ENCODE peak calls at places on chromosomes 16 and 17, in eight cellular contexts. R, B, I, P, D, T, G and Q are unnamed samples.

GRCh38 chr17:1638624-1639300 is 6.8 kb downstream of the SCARF1 start:
- DNase-seq in R (no peak), B (no peak), I (no peak), P (no peak), D (no peak), T (no peak), G (no peak), Q (no peak)

GRCh38 chr16:48611329-48612137 is 1.6 kb upstream of the N4BP1 start:
- DNase-seq in R (no peak), B (peak; percentile 79), I (peak; percentile 67), P (peak; percentile 72), D (peak; percentile 62), T (peak; percentile 24), G (peak; percentile 52), Q (no peak)

GRCh38 chr16:13012591-13012990 is 111.2 kb downstream of the SHISA9 start:
- DNase-seq in R (no peak), B (no peak), I (no peak), P (no peak), D (no peak), T (no peak), G (peak; percentile 55), Q (no peak)

GRCh38 chr17:71764507-71764906 is 356.3 kb upstream of the SOX9 start:
- DNase-seq in R (no peak), B (peak; percentile 25), I (peak; percentile 24), P (no peak), D (no peak), T (no peak), G (peak; percentile 76), Q (no peak)

GRCh38 chr17:10600551-10600950 is 51.1 kb upstream of the MYH2 start:
- DNase-seq in R (no peak), B (no peak), I (no peak), P (no peak), D (no peak), T (no peak), G (no peak), Q (no peak)

GRCh38 chr16:19974607-19975006 is 90.0 kb upstream of the GPRC5B start:
- DNase-seq in R (no peak), B (no peak), I (no peak), P (no peak), D (no peak), T (no peak), G (no peak), Q (peak; percentile 54)

GRCh38 chr16:86818701-86819522 is 240.6 kb downstream of the FOXL1 start:
- DNase-seq in R (no peak), B (no peak), I (no peak), P (no peak), D (no peak), T (peak; percentile 23), G (no peak), Q (no peak)

GRCh38 chr16:8323153-8323552 is 267.2 kb downstream of the TMEM114 start:
- DNase-seq in R (no peak), B (no peak), I (no peak), P (no peak), D (no peak), T (no peak), G (no peak), Q (no peak)

GRCh38 chr16:9124908-9125584 is 33.6 kb downstream of the HAPSTR1 start:
- DNase-seq in R (no peak), B (no peak), I (no peak), P (no peak), D (no peak), T (no peak), G (peak; percentile 66), Q (no peak)

GRCh38 chr17:27354491-27355081 is 60.7 kb downstream of the WSB1 start:
- DNase-seq in R (no peak), B (peak; percentile 46), I (no peak), P (no peak), D (no peak), T (no peak), G (no peak), Q (no peak)

GRCh38 chr17:60720763-60721531 is 43.3 kb downstream of the BCAS3 start:
- DNase-seq in R (peak; percentile 53), B (peak; percentile 64), I (peak; percentile 10), P (peak; percentile 21), D (no peak), T (peak; percentile 58), G (peak; percentile 76), Q (no peak)

GRCh38 chr17:41516828-41517283 is 1.8 kb downstream of the KRT15 start:
- DNase-seq in R (no peak), B (no peak), I (no peak), P (peak; percentile 59), D (no peak), T (no peak), G (no peak), Q (no peak)

GRCh38 chr17:61511480-61512182 is 59.4 kb downstream of the TBX4 start:
- DNase-seq in R (peak; percentile 43), B (no peak), I (no peak), P (no peak), D (no peak), T (no peak), G (no peak), Q (no peak)

GRCh38 chr16:72894291-72895151 is 153.4 kb downstream of the ZFHX3 start:
- DNase-seq in R (no peak), B (no peak), I (no peak), P (no peak), D (no peak), T (no peak), G (no peak), Q (no peak)

GRCh38 chr16:24825696-24826095 is 20.1 kb upstream of the SLC5A11 start:
- DNase-seq in R (no peak), B (no peak), I (no peak), P (no peak), D (no peak), T (no peak), G (no peak), Q (no peak)

GRCh38 chr16:87661561-87661960 is 59.3 kb downstream of the JPH3 start:
- DNase-seq in R (no peak), B (peak; percentile 44), I (peak; percentile 18), P (no peak), D (no peak), T (peak; percentile 74), G (peak; percentile 85), Q (no peak)

GRCh38 chr17:78798695-78799559 is 16.9 kb upstream of the CYTH1 start:
- DNase-seq in R (peak; percentile 32), B (peak; percentile 50), I (no peak), P (no peak), D (no peak), T (no peak), G (peak; percentile 27), Q (no peak)

GRCh38 chr16:87723224-87723619 is 42.6 kb downstream of the KLHDC4 start:
- DNase-seq in R (no peak), B (no peak), I (peak; percentile 34), P (peak; percentile 59), D (peak; percentile 48), T (peak; percentile 64), G (no peak), Q (no peak)

GRCh38 chr16:80231118-80231515 is 309.7 kb upstream of the DYNLRB2 start:
- DNase-seq in R (peak; percentile 5), B (no peak), I (no peak), P (no peak), D (no peak), T (no peak), G (no peak), Q (no peak)
- TF ChIP-seq POLR2AphosphoS5 in R (no peak), B (no peak), I (no peak), P (no peak), D (no peak), T (no peak), G (no peak), Q (no peak)

GRCh38 chr17:82601447-82602000 is 46.7 kb downstream of the WDR45B start:
- DNase-seq in R (no peak), B (no peak), I (no peak), P (no peak), D (no peak), T (no peak), G (no peak), Q (no peak)
- TF ChIP-seq POLR2AphosphoS5 in R (no peak), B (no peak), I (no peak), P (no peak), D (no peak), T (no peak), G (no peak), Q (no peak)

GRCh38 chr17:8843344-8843743 is 24.1 kb downstream of the PIK3R6 start:
- DNase-seq in R (no peak), B (no peak), I (no peak), P (no peak), D (no peak), T (no peak), G (no peak), Q (no peak)
- TF ChIP-seq POLR2AphosphoS5 in R (no peak), B (no peak), I (no peak), P (no peak), D (no peak), T (no peak), G (no peak), Q (no peak)

GRCh38 chr17:81519284-81520020 is 6.9 kb upstream of the ACTG1 start:
- DNase-seq in R (peak; percentile 60), B (no peak), I (peak; percentile 87), P (peak; percentile 79), D (peak; percentile 81), T (peak; percentile 91), G (peak; percentile 78), Q (peak; percentile 74)
- TF ChIP-seq POLR2AphosphoS5 in R (peak; percentile 28), B (no peak), I (no peak), P (no peak), D (peak; percentile 76), T (no peak), G (peak; percentile 52), Q (no peak)